ENCODE peak calls at places on chromosomes 4 and X, in four cellular contexts. S is breast epithelium, H is testis, O is right atrium auricular region. J is an unnamed sample.

GRCh38 chr4:184252136-184253071 is 34.7 kb upstream of the ENPP6 start:
- DNase-seq in S (no peak), H (no peak), O (no peak), J (no peak)

GRCh38 chr4:7897811-7898210 is 41.9 kb downstream of the AFAP1 start:
- DNase-seq in S (no peak), H (no peak), O (no peak), J (no peak)

GRCh38 chr4:54745031-54745770 is 87.4 kb downstream of the KIT start:
- DNase-seq in S (no peak), H (no peak), O (no peak), J (no peak)

GRCh38 chrX:97527725-97528124 is 644.0 kb downstream of the RPA4 start:
- DNase-seq in S (no peak), H (no peak), O (no peak), J (no peak)

GRCh38 chr4:140556372-140557085 is 12.2 kb downstream of the UCP1 start:
- DNase-seq in S (no peak), H (no peak), O (no peak), J (no peak)

GRCh38 chrX:110557864-110558263 is 199.2 kb downstream of the RTL9 start:
- DNase-seq in S (no peak), H (no peak), O (no peak), J (no peak)

GRCh38 chrX:39819921-39820849 is 277.6 kb downstream of the BCOR start:
- DNase-seq in S (no peak), H (peak; percentile 54), O (peak; percentile 63), J (no peak)

GRCh38 chr4:159487284-159487747 is 384.4 kb downstream of the RAPGEF2 start:
- DNase-seq in S (no peak), H (peak; percentile 68), O (no peak), J (no peak)

GRCh38 chr4:123616970-123617392 is 220.4 kb downstream of the SPRY1 start:
- DNase-seq in S (no peak), H (peak; percentile 48), O (peak; percentile 82), J (peak; percentile 92)

GRCh38 chr4:55732864-55733263 is 86.7 kb upstream of the EXOC1L start:
- DNase-seq in S (no peak), H (no peak), O (no peak), J (no peak)

GRCh38 chrX:19440713-19441112 is 74.6 kb downstream of the MAP3K15 start:
- DNase-seq in S (no peak), H (peak; percentile 23), O (no peak), J (no peak)

GRCh38 chrX:41734530-41734929 is 10.5 kb downstream of the GPR82 start:
- DNase-seq in S (no peak), H (no peak), O (no peak), J (no peak)

GRCh38 chrX:63963382-63963781 is 178.4 kb upstream of the ARHGEF9 start:
- DNase-seq in S (no peak), H (no peak), O (no peak), J (no peak)

GRCh38 chrX:40644175-40644574 is 3.2 kb downstream of the CXorf38 start:
- DNase-seq in S (no peak), H (no peak), O (no peak), J (no peak)

GRCh38 chr4:36173923-36174322 is 70.4 kb downstream of the ARAP2 start:
- DNase-seq in S (no peak), H (no peak), O (no peak), J (no peak)

GRCh38 chr4:16505726-16506125 is 279.5 kb upstream of the TAPT1 start:
- DNase-seq in S (no peak), H (no peak), O (no peak), J (no peak)

GRCh38 chr4:70722199-70722791 is 531 bp downstream of the RUFY3 start:
- DNase-seq in S (no peak), H (peak; percentile 58), O (no peak), J (no peak)

GRCh38 chrX:110136136-110136535 is 133.2 kb downstream of the TMEM164 start:
- DNase-seq in S (no peak), H (no peak), O (no peak), J (no peak)

GRCh38 chr4:184722798-184723197 is 11.1 kb downstream of the CENPU start:
- DNase-seq in S (no peak), H (no peak), O (no peak), J (no peak)

GRCh38 chr4:88965053-88965452 is 91.9 kb downstream of the FAM13A start:
- DNase-seq in S (no peak), H (no peak), O (no peak), J (no peak)

GRCh38 chr4:1192493-1193205 is 20.3 kb upstream of the SPON2 start:
- DNase-seq in S (peak; percentile 61), H (peak; percentile 22), O (peak; percentile 59), J (peak; percentile 72)

GRCh38 chrX:47743504-47743903 is 84.5 kb upstream of the UXT start:
- DNase-seq in S (no peak), H (no peak), O (no peak), J (no peak)

GRCh38 chr4:38867478-38868054 is at the start of gene FAM114A1:
- DNase-seq in S (peak; percentile 60), H (peak; percentile 84), O (peak; percentile 83), J (peak; percentile 91)

GRCh38 chrX:18448416-18448815 is 23.0 kb downstream of the CDKL5 start:
- DNase-seq in S (no peak), H (no peak), O (no peak), J (no peak)

GRCh38 chr4:44869222-44869882 is 143.0 kb upstream of the GNPDA2 start:
- DNase-seq in S (no peak), H (no peak), O (no peak), J (no peak)

GRCh38 chr4:8906991-8907595 is 35.5 kb upstream of the HMX1 start:
- DNase-seq in S (peak; percentile 12), H (no peak), O (no peak), J (peak; percentile 40)

GRCh38 chrX:21487832-21488231 is 113.6 kb downstream of the CNKSR2 start:
- DNase-seq in S (no peak), H (no peak), O (no peak), J (no peak)

GRCh38 chrX:17531500-17531899 is 156.5 kb downstream of the NHS start:
- DNase-seq in S (no peak), H (no peak), O (no peak), J (no peak)

GRCh38 chrX:40040686-40041461 is 56.9 kb downstream of the BCOR start:
- DNase-seq in S (no peak), H (no peak), O (no peak), J (no peak)

GRCh38 chrX:118038614-118039365 is 77.8 kb downstream of the KLHL13 start:
- DNase-seq in S (no peak), H (no peak), O (no peak), J (no peak)

GRCh38 chrX:65932173-65933084 is 107.5 kb downstream of the VSIG4 start:
- DNase-seq in S (no peak), H (no peak), O (no peak), J (no peak)

GRCh38 chr4:105389167-105389566 is 84.7 kb downstream of the PPA2 start:
- DNase-seq in S (no peak), H (no peak), O (no peak), J (no peak)
- H3K36me3 ChIP-seq in S (no peaks in the 10 kb centered on the region), H (no peaks in the 10 kb centered on the region), O (peaks cover 11% of the 10 kb centered on the region), J (no peaks in the 10 kb centered on the region)

DNA sequence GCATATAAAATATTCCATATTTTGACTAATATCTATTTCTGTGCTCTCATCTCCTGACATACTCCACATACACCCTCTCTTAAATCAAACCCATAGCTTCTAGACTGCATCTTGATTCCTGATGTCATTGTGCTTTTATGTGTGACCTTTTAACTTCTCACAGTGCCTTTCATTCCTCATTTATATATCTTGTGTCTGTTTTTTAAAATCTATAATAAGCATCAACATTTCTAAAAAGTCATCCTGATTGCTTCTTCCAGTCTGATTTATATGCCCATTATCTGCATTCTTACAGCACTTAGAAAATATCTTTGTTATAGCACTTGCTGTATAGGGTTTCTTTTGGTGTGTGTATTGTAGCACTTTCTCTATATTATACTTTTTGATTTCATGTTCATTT is 190.1 kb upstream of the ITM2A start:
- DNase-seq in S (no peak), H (no peak), O (no peak), J (no peak)
- H3K27ac ChIP-seq in S (no peak overlapping the region), H (no peak overlapping the region), O (no peak overlapping the region), J (no peak overlapping the region)

GRCh38 chr4:153530996-153531375 is 64.8 kb downstream of the TMEM131L start:
- DNase-seq in S (no peak), H (no peak), O (no peak), J (no peak)
- TF ChIP-seq CTCF in S (no peak), H (no peak), O (peak; percentile 27), J (no peak)

GRCh38 chr4:53120801-53121200 is 245.1 kb downstream of the SCFD2 start:
- DNase-seq in S (no peak), H (peak; percentile 72), O (no peak), J (no peak)
- H3K36me3 ChIP-seq in S (no peaks in the 10 kb centered on the region), H (no peaks in the 10 kb centered on the region), O (no peaks in the 10 kb centered on the region), J (no peaks in the 10 kb centered on the region)

GRCh38 chr4:25075129-25075528 is 44.4 kb upstream of the LGI2 start:
- DNase-seq in S (no peak), H (no peak), O (no peak), J (no peak)
- H3K27ac ChIP-seq in S (no peak overlapping the region), H (no peak overlapping the region), O (no peak overlapping the region), J (no peak overlapping the region)

GRCh38 chrX:54785901-54786300 is 12.2 kb downstream of the ITIH6 start:
- DNase-seq in S (no peak), H (peak; percentile 38), O (no peak), J (no peak)
- TF ChIP-seq CTCF in S (no peak), H (no peak), O (no peak), J (no peak)

J was measured in sigmoid colon.